ENCODE peak calls at places on chromosomes 2 and 18, in four cellular contexts. T, X, O and U are unnamed samples.

GRCh38 chr2:5849596-5849995 is 157.4 kb downstream of the SOX11 start:
- DNase-seq in T (no peak), X (no peak), O (no peak), U (no peak)

GRCh38 chr18:40692871-40693270 is 1262.2 kb upstream of the PIK3C3 start:
- DNase-seq in O (no peak), T (no peak), X (no peak), U (no peak)

GRCh38 chr2:102520009-102520408 is 47.0 kb downstream of the SLC9A4 start:
- DNase-seq in T (no peak), X (peak), O (no peak), U (no peak)

GRCh38 chr2:41420872-41421271 is 626.9 kb upstream of the PKDCC start:
- DNase-seq in X (no peak), O (no peak), T (no peak), U (no peak)

GRCh38 chr2:176383100-176383499 is 113.9 kb downstream of the MTX2 start:
- DNase-seq in O (no peak), T (no peak), X (no peak), U (no peak)

GRCh38 chr2:199405241-199405640 is 52.5 kb downstream of the SATB2 start:
- DNase-seq in T (no peak), X (no peak), O (no peak), U (no peak)

GRCh38 chr2:98026292-98026691 is 30.5 kb upstream of the TMEM131 start:
- DNase-seq in X (no peak), O (no peak), T (no peak), U (no peak)

GRCh38 chr2:10700078-10700803 is 10.5 kb upstream of the NOL10 start:
- DNase-seq in X (no peak), O (no peak), T (no peak), U (no peak)

GRCh38 chr18:47627030-47627429 is 303.4 kb downstream of the SMAD2 start:
- DNase-seq in T (no peak), X (no peak), O (no peak), U (no peak)

GRCh38 chr2:51782874-51783765 is 751.2 kb upstream of the NRXN1 start:
- DNase-seq in O (no peak), T (no peak), X (no peak), U (no peak)

GRCh38 chr2:143730950-143731254 is 601.7 kb downstream of the ARHGAP15 start:
- DNase-seq in T (no peak), O (no peak), X (no peak), U (no peak)

GRCh38 chr2:110180036-110180435 is 24.8 kb downstream of the NPHP1 start:
- DNase-seq in T (no peak), O (no peak), X (no peak), U (no peak)

GRCh38 chr2:212539145-212539880 is 711 bp upstream of the ERBB4 start:
- DNase-seq in O (no peak), X (peak), T (no peak), U (no peak)

GRCh38 chr18:52216686-52217085 is 123.3 kb upstream of the DCC start:
- DNase-seq in O (no peak), X (no peak), T (no peak), U (no peak)